ENCODE peak calls at places on chromosomes 12 and 14, in ten cellular contexts. A is suprapubic skin; H is heart left ventricle; Q is SW 1271; M is NCI-H1092 treated with DMSO at 0.1 percent for 48 hours; T is CD4-positive, alpha-beta T cell; U is stimulated activated naive CD4-positive, alpha-beta T cell; E is effector memory CD8-positive, alpha-beta T cell; R is NCI-H774; Y is stimulated activated CD4-positive, alpha-beta T cell treated with anti-CD3 and anti-CD28 coated beads, Interleukin-1b, Interleukin-23, amount 100 ng/mL, for 24 hours. Z is an unnamed sample.

GRCh38 chr12:97169922-97170321 is 262.9 kb downstream of the NEDD1 start:
- DNase-seq in U (no peak), E (no peak), T (no peak), Y (no peak), A (no peak), R (peak; percentile 17), H (no peak), M (peak; percentile 64), Q (no peak), Z (no peak)

GRCh38 chr14:25841226-25841625 is 756.6 kb downstream of the NOVA1 start:
- DNase-seq in R (no peak), H (no peak), Q (no peak), U (no peak), E (no peak), Y (no peak), M (no peak), T (no peak), A (no peak), Z (no peak)

GRCh38 chr12:51028811-51029146 is 2.6 kb upstream of the SLC11A2 start:
- DNase-seq in Q (no peak), E (no peak), R (no peak), Y (no peak), U (no peak), A (no peak), T (no peak), H (no peak), M (no peak), Z (no peak)

GRCh38 chr12:64039285-64039871 is 182.7 kb downstream of the KICS2 start:
- DNase-seq in H (no peak), E (no peak), R (peak; percentile 95), T (no peak), U (no peak), A (no peak), M (peak; percentile 90), Y (no peak), Q (no peak), Z (no peak)

GRCh38 chr12:4242595-4242994 is 31.0 kb upstream of the CCND2 start:
- DNase-seq in T (no peak), M (no peak), Q (no peak), Y (no peak), A (no peak), E (no peak), R (no peak), H (no peak), U (no peak), Z (no peak)

GRCh38 chr14:53412819-53413664 is 259.9 kb upstream of the DDHD1 start:
- DNase-seq in E (no peak), T (no peak), H (no peak), M (no peak), U (no peak), Q (peak; percentile 7), A (no peak), R (no peak), Y (no peak), Z (no peak)

GRCh38 chr12:5031958-5032357 is 11.7 kb upstream of the KCNA5 start:
- DNase-seq in U (no peak), Q (no peak), E (no peak), Y (no peak), M (no peak), H (no peak), A (no peak), R (no peak), T (no peak), Z (no peak)

GRCh38 chr14:94598506-94598815 is 13.7 kb upstream of the SERPINA3 start:
- DNase-seq in E (no peak), R (no peak), H (no peak), Y (no peak), M (no peak), Q (no peak), U (no peak), A (no peak), T (no peak), Z (no peak)

GRCh38 chr12:31324845-31325523 is 966 bp downstream of the SINHCAF start:
- DNase-seq in A (peak; percentile 82), Q (peak; percentile 47), T (peak; percentile 32), E (peak; percentile 40), R (peak; percentile 60), U (peak; percentile 10), M (peak; percentile 53), H (peak; percentile 63), Y (peak; percentile 20), Z (peak; percentile 52)

GRCh38 chr14:74571901-74572828 is 39.9 kb downstream of the LTBP2 start:
- DNase-seq in H (peak; percentile 29), U (no peak), E (no peak), R (no peak), M (no peak), T (no peak), Y (no peak), Q (peak; percentile 96), A (no peak), Z (no peak)

GRCh38 chr12:120240495-120240833 is 25.1 kb downstream of the PXN start:
- DNase-seq in Y (no peak), A (no peak), M (no peak), T (no peak), U (no peak), H (no peak), E (no peak), R (no peak), Q (no peak), Z (no peak)

GRCh38 chr14:44081146-44081545 is 425.9 kb downstream of the FSCB start:
- DNase-seq in A (no peak), T (no peak), H (no peak), R (no peak), Y (no peak), Q (no peak), U (no peak), E (no peak), M (no peak), Z (no peak)

GRCh38 chr12:124512667-124513296 is 54.6 kb downstream of the NCOR2 start:
- DNase-seq in U (no peak), Q (peak; percentile 87), Y (no peak), R (no peak), E (no peak), H (peak; percentile 90), T (no peak), A (peak; percentile 95), M (peak; percentile 48), Z (no peak)

GRCh38 chr14:93009471-93010117 is 86.6 kb downstream of the CHGA start:
- DNase-seq in Q (no peak), R (no peak), T (no peak), M (no peak), U (no peak), E (no peak), Y (no peak), A (peak; percentile 84), H (peak; percentile 69), Z (no peak)

GRCh38 chr14:64654931-64655330 is 49.3 kb upstream of the PLEKHG3 start:
- DNase-seq in E (no peak), H (no peak), Y (no peak), U (no peak), R (no peak), A (no peak), M (no peak), T (no peak), Q (no peak), Z (no peak)